ENCODE peak calls at places on chromosomes 2 and 18, in six cellular contexts. Z is Caco-2, D is heart right ventricle, B is lower lobe of right lung, Q is esophagus muscularis mucosa, L is IMR-90. E is an unnamed sample.

GRCh38 chr2:11068856-11069526 is 86.3 kb upstream of the SLC66A3 start:
- DNase-seq in Z (no peak), D (no peak), B (no peak), Q (peak; percentile 70), L (no peak), E (no peak)

GRCh38 chr18:75377258-75377657 is 50.2 kb downstream of the SMIM21 start:
- DNase-seq in Z (no peak), D (no peak), B (no peak), Q (no peak), L (no peak), E (no peak)

GRCh38 chr18:63951302-63951705 is 2.2 kb downstream of the HMSD start:
- DNase-seq in Z (no peak), D (no peak), B (no peak), Q (no peak), L (peak; percentile 34), E (no peak)

GRCh38 chr2:89844221-89844943 is 1152.9 kb downstream of the RPIA start:
- DNase-seq in Z (peak; percentile 36), D (no peak), B (peak; percentile 39), Q (peak; percentile 92), L (no peak), E (no peak)

GRCh38 chr18:43486462-43486861 is 209.2 kb upstream of the SYT4 start:
- DNase-seq in Z (no peak), D (no peak), B (no peak), Q (no peak), L (no peak), E (no peak)

GRCh38 chr18:22283397-22283796 is 114.0 kb downstream of the GATA6 start:
- DNase-seq in Z (no peak), D (no peak), B (no peak), Q (no peak), L (peak; percentile 56), E (no peak)

GRCh38 chr2:194004590-194005206 is 1652.3 kb upstream of the SLC39A10 start:
- DNase-seq in Z (no peak), D (no peak), B (no peak), Q (no peak), L (no peak), E (no peak)

GRCh38 chr2:99880148-99880983 is 262.0 kb downstream of the AFF3 start:
- DNase-seq in Z (no peak), D (no peak), B (no peak), Q (no peak), L (peak; percentile 98), E (no peak)

GRCh38 chr2:182668671-182669070 is 47.4 kb upstream of the DNAJC10 start:
- DNase-seq in Z (no peak), D (no peak), B (no peak), Q (no peak), L (peak; percentile 11), E (no peak)

GRCh38 chr2:40325111-40325510 is 126.8 kb downstream of the SLC8A1 start:
- DNase-seq in Z (no peak), D (no peak), B (no peak), Q (no peak), L (no peak), E (no peak)

GRCh38 chr2:63545023-63545422 is 43.3 kb downstream of the WDPCP start:
- DNase-seq in Z (no peak), D (no peak), B (no peak), Q (no peak), L (no peak), E (no peak)

GRCh38 chr2:238231251-238231793 is 8.5 kb downstream of the HES6 start:
- DNase-seq in Z (no peak), D (peak; percentile 79), B (peak; percentile 88), Q (peak; percentile 94), L (peak; percentile 44), E (peak; percentile 72)

GRCh38 chr2:240567872-240568677 is at the start of gene RNPEPL1:
- DNase-seq in Z (peak; percentile 35), D (peak; percentile 56), B (peak; percentile 68), Q (no peak), L (no peak), E (no peak)

GRCh38 chr2:30349691-30350090 is 97.4 kb upstream of the LCLAT1 start:
- DNase-seq in Z (no peak), D (no peak), B (no peak), Q (no peak), L (no peak), E (no peak)

GRCh38 chr2:16250466-16250865 is 310.1 kb downstream of the MYCN start:
- DNase-seq in Z (no peak), D (no peak), B (no peak), Q (no peak), L (no peak), E (no peak)

GRCh38 chr2:207066784-207067460 is 98.8 kb downstream of the KLF7 start:
- DNase-seq in Z (no peak), D (no peak), B (no peak), Q (no peak), L (no peak), E (no peak)

GRCh38 chr2:28631514-28632206 is 120.0 kb upstream of the PPP1CB start:
- DNase-seq in Z (no peak), D (no peak), B (no peak), Q (no peak), L (no peak), E (no peak)

GRCh38 chr18:12231986-12232385 is 22.2 kb upstream of the CIDEA start:
- DNase-seq in Z (no peak), D (no peak), B (no peak), Q (peak; percentile 68), L (no peak), E (no peak)

GRCh38 chr18:59379772-59380530 is 20.9 kb upstream of the LMAN1 start:
- DNase-seq in Z (no peak), D (no peak), B (no peak), Q (no peak), L (peak; percentile 41), E (no peak)

GRCh38 chr18:51138936-51139335 is 58.5 kb downstream of the MEX3C start:
- DNase-seq in Z (no peak), D (no peak), B (no peak), Q (peak; percentile 74), L (no peak), E (no peak)

GRCh38 chr2:128315829-128316776 is 2.6 kb downstream of the HS6ST1 start:
- DNase-seq in Z (peak; percentile 25), D (peak; percentile 12), B (peak; percentile 45), Q (peak; percentile 89), L (peak; percentile 76), E (peak; percentile 10)

GRCh38 chr2:158293722-158294121 is 162.8 kb downstream of the CCDC148 start:
- DNase-seq in Z (no peak), D (no peak), B (no peak), Q (no peak), L (no peak), E (no peak)

GRCh38 chr2:3078684-3079083 is 298.9 kb downstream of the EIPR1 start:
- DNase-seq in Z (no peak), D (no peak), B (no peak), Q (peak; percentile 21), L (no peak), E (no peak)

GRCh38 chr2:158926478-158926948 is 41.9 kb upstream of the TANC1 start:
- DNase-seq in Z (no peak), D (no peak), B (no peak), Q (no peak), L (peak; percentile 78), E (no peak)

GRCh38 chr18:41449612-41450011 is 505.4 kb upstream of the PIK3C3 start:
- DNase-seq in Z (no peak), D (no peak), B (no peak), Q (no peak), L (no peak), E (no peak)

DNA sequence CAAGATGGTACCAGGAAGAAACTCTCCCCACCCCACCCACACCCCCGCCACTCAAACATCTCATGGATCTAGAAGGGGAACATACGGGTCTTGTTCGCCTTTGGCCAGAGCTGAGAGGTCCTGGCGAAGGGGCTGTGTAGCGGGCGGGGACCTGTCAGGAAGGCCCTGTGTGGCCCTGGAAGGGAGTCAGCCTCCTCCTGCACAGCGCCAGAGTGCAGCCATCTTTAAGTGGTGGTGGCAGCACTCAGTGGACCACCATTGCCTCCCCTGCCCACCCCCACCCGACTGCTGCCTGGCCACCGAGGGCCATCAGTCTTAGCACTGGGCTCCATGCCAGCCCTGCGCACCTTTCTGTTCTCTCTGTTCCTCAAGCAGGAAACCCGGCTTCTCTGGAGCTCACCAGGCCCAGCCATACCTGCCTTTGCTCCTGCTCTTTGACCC is 11.6 kb upstream of the FAHD2A start:
- DNase-seq in Z (no peak), D (no peak), B (no peak), Q (no peak), L (no peak), E (no peak)
- H3K9me3 ChIP-seq in Z (no peaks in the 10 kb centered on the region), D (no peaks in the 10 kb centered on the region), B (no peaks in the 10 kb centered on the region), Q (no peaks in the 10 kb centered on the region), L (no peaks in the 10 kb centered on the region), E (no peaks in the 10 kb centered on the region)

DNA sequence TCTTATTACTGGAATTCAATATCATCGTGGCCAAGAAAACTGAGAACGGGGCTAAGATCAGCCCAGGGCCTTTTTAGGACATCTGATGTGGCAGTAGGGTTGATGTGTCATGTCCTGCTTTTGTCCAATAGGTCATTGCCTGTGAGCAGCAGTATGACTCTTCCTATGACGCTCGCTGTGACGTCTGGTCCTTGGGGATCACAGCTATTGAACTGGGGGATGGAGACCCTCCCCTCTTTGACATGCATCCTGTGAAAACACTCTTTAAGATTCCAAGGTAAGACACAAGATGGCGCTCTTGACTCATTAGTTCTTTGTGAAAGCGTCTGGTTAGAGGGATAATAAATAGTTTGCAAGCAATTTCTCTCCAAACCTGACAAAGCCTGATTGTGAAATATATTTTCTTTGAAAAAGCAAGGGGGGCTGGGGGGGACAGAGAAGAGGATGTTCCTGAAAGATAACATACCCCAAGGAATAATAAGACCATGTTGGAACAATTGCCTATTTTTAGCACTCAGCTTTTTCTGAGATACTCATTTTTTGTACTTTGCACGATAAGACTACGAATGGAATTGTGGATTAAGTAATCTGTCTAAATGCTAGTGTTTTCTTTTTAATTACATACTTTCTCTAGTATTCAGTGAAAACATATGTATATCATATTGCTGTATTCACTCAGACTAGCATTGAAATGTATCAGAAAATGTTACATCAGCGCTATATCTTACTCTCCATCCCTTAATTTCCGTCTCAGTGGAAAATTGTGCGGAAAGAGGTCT is 58.1 kb downstream of the MYO3B start:
- DNase-seq in Z (peak; percentile 46), D (no peak), B (no peak), Q (no peak), L (peak; percentile 54), E (no peak)
- H3K4me3 ChIP-seq in Z (no peak overlapping the region), D (no peak overlapping the region), B (no peak overlapping the region), Q (no peak overlapping the region), L (no peak overlapping the region), E (no peak overlapping the region)

GRCh38 chr2:239319261-239319661 is 81.6 kb downstream of the HDAC4 start:
- DNase-seq in Z (no peak), D (no peak), B (peak; percentile 56), Q (no peak), L (peak; percentile 18), E (no peak)
- TF ChIP-seq CTCF in Z (no peak), D (no peak), B (no peak), Q (no peak), L (no peak), E (no peak)

GRCh38 chr2:83461135-83461534 is 997.9 kb downstream of the SUCLG1 start:
- DNase-seq in Z (no peak), D (no peak), B (no peak), Q (no peak), L (no peak), E (no peak)

GRCh38 chr2:83459456-83459855 is 999.6 kb downstream of the SUCLG1 start:
- DNase-seq in Z (no peak), D (no peak), B (no peak), Q (no peak), L (no peak), E (no peak)

DNA sequence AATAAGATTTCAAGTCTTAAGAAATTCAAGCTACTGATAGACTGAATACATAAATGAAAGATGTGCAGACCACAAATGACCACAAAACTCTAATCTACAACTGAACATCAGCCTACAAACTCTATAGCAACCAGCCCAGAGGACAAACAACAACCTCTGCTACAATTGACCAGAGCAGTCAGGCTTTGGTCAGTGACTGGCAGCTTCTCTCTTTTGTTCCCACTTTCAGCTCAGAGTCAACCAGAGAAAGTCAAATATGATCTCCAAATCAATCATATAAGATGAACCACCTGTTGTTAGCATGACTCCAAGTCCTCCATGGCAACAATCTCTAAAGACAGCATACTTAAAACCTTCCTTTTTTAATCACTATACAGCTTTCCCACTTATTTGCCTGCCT is 996.2 kb downstream of the SUCLG1 start:
- DNase-seq in Z (no peak), D (no peak), B (no peak), Q (no peak), L (no peak), E (no peak)
- H3K9me3 ChIP-seq in Z (no peaks in the 10 kb centered on the region), D (no peaks in the 10 kb centered on the region), B (no peaks in the 10 kb centered on the region), Q (no peaks in the 10 kb centered on the region), L (no peaks in the 10 kb centered on the region), E (no peaks in the 10 kb centered on the region)